ENCODE peak calls at places on chromosomes 3 and 15, in ten cellular contexts. E, A, K, Y, R, Q, V, J, I and F are unnamed samples.

GRCh38 chr15:70892912-70893560 is 410 bp downstream of the LRRC49 start:
- DNase-seq in R (no peak), Y (no peak), I (no peak), E (no peak), K (no peak), A (no peak), J (peak; percentile 48), Q (peak; percentile 80), V (peak; percentile 35), F (no peak)

GRCh38 chr3:129413687-129414506 is 14.5 kb downstream of the EFCAB12 start:
- DNase-seq in Y (peak; percentile 65), E (no peak), Q (peak; percentile 96), A (no peak), R (peak; percentile 29), I (no peak), J (no peak), K (peak; percentile 22), V (no peak), F (no peak)

GRCh38 chr15:52783191-52783829 is 6.8 kb downstream of the ONECUT1 start:
- DNase-seq in R (no peak), Q (no peak), E (no peak), I (no peak), Y (no peak), K (peak; percentile 90), A (peak; percentile 55), V (no peak), J (no peak), F (no peak)

GRCh38 chr3:49715611-49716121 is 3.8 kb downstream of the AMIGO3 start:
- DNase-seq in I (peak; percentile 64), R (peak; percentile 65), Q (no peak), Y (no peak), J (no peak), K (no peak), A (no peak), V (no peak), E (no peak), F (no peak)

GRCh38 chr15:82952156-82953081 is at the start of gene HOMER2:
- DNase-seq in K (peak; percentile 81), E (no peak), Y (no peak), R (no peak), A (no peak), Q (no peak), I (no peak), J (peak; percentile 38), V (peak; percentile 15), F (no peak)

GRCh38 chr15:69893863-69894262 is 203.9 kb downstream of the TLE3 start:
- DNase-seq in K (peak; percentile 77), A (no peak), V (no peak), I (no peak), R (peak; percentile 72), Y (peak; percentile 69), Q (peak; percentile 30), J (peak; percentile 28), E (no peak), F (no peak)

GRCh38 chr3:152460936-152461335 is 192.2 kb downstream of the MBNL1 start:
- DNase-seq in Q (no peak), E (no peak), I (no peak), K (no peak), Y (no peak), J (no peak), V (peak; percentile 23), A (no peak), R (no peak), F (no peak)

GRCh38 chr3:185648396-185648795 is 62.3 kb downstream of the SENP2 start:
- DNase-seq in A (no peak), R (no peak), K (no peak), E (no peak), J (no peak), I (no peak), V (no peak), Y (peak; percentile 48), Q (no peak), F (no peak)

GRCh38 chr3:183492849-183493179 is 62.7 kb downstream of the KLHL6 start:
- DNase-seq in K (no peak), J (no peak), E (no peak), R (no peak), V (no peak), A (no peak), Q (no peak), Y (no peak), I (no peak), F (no peak)

GRCh38 chr15:25183581-25184330 is 229.0 kb downstream of the SNRPN start:
- DNase-seq in R (peak; percentile 28), V (no peak), E (no peak), A (peak; percentile 22), Q (no peak), J (peak; percentile 8), I (peak; percentile 42), K (peak; percentile 30), Y (peak; percentile 1), F (no peak)

GRCh38 chr15:25185156-25185710 is 230.4 kb downstream of the SNRPN start:
- DNase-seq in Y (no peak), E (no peak), I (peak; percentile 27), J (peak; percentile 21), R (peak; percentile 11), V (no peak), A (peak; percentile 6), K (peak; percentile 20), Q (no peak), F (no peak)

GRCh38 chr15:25185791-25186190 is 231.0 kb downstream of the SNRPN start:
- DNase-seq in K (no peak), J (peak; percentile 11), I (peak; percentile 34), E (no peak), Q (no peak), R (peak; percentile 49), Y (no peak), A (peak; percentile 27), V (no peak), F (no peak)

GRCh38 chr15:25182736-25183445 is 228.1 kb downstream of the SNRPN start:
- DNase-seq in I (peak; percentile 48), J (peak; percentile 13), K (peak; percentile 62), Q (no peak), E (no peak), V (no peak), A (peak; percentile 30), Y (no peak), R (peak; percentile 20), F (no peak)

DNA sequence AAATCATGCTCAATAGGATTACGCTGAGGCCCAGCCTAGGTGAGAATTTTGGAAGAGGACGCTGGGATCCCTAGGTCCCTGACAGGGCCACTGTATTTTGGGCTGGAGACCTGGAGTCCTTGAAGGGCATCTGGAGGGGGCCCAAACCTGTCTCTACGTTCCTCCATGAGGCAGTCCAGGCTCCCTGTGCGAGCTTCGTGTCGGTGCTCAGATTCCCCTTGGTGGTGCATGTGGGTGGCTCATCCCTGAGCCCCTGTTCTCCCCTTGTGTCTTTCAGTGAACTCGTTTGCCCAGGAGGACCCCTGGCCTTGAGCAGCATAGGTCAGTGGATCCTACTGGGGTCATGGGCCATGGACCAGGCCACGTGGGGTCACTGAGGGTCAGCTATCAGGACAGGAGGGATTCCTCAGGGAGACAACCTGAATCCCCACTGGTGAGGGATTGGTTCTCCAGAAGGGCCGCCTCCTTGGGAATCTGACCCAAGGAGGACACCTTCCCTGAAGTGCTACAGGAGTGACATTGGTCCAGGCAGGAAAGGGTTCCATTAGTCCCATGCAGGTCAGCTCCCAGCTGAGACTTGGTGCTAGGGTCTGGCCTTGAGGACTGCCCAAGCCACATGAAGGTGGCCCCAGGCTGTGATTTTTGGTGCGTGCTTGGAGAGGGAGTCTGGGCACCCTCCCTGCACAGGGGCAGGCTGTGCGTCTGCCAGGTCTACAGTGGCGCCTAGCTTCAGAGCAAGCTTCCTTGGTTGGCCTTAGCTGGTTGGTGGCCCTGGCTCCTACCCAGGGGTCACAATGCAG is 229.8 kb downstream of the SNRPN start:
- DNase-seq in K (peak; percentile 7), I (peak; percentile 29), V (no peak), A (peak; percentile 18), Q (no peak), E (no peak), J (peak; percentile 10), Y (no peak), R (no peak), F (no peak)
- H3K9me3 ChIP-seq in K (no peaks in the 10 kb centered on the region), I (peaks cover 9% of the 10 kb centered on the region), V (peaks cover 4% of the 10 kb centered on the region), A (no peaks in the 10 kb centered on the region), Q (no peaks in the 10 kb centered on the region), E (no peaks in the 10 kb centered on the region), J (no peaks in the 10 kb centered on the region), Y (no peaks in the 10 kb centered on the region), R (peaks cover 52% of the 10 kb centered on the region), F (no peaks in the 10 kb centered on the region)

GRCh38 chr15:25587616-25588340 is 149.0 kb upstream of the UBE3A start:
- DNase-seq in J (no peak), Q (no peak), V (no peak), I (no peak), Y (no peak), K (no peak), A (no peak), R (no peak), E (no peak), F (no peak)
- H3K9me3 ChIP-seq in J (no peaks in the 10 kb centered on the region), Q (no peaks in the 10 kb centered on the region), V (no peaks in the 10 kb centered on the region), I (peaks cover 7% of the 10 kb centered on the region), Y (peaks cover 4% of the 10 kb centered on the region), K (peaks cover 8% of the 10 kb centered on the region), A (no peaks in the 10 kb centered on the region), R (peaks cover 16% of the 10 kb centered on the region), E (peaks cover 2% of the 10 kb centered on the region), F (no peaks in the 10 kb centered on the region)

DNA sequence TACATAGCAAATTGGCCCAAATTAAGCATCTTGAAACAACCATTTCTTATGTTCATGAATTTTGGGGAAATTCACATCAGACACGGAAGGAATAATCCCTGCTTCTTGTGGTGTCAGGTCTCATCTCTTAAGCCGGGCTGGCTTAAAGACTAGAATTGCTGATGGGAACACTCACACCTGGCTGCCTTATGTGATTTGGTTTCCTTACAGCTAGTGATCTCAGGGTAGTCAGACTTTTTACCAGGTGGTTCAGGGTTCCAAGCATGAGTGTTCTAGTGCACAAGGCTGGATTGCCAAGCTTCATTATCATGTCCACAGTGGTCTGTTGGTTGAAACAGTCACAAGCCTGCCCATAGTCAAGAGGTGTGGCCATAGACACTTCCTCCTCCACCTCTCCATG is 20.3 kb upstream of the CCNL1 start:
- DNase-seq in V (no peak), R (no peak), A (no peak), E (no peak), Y (no peak), J (no peak), K (no peak), Q (no peak), I (no peak), F (no peak)
- H3K9me3 ChIP-seq in V (no peaks in the 10 kb centered on the region), R (peaks cover under 1% of the 10 kb centered on the region), A (peaks cover 5% of the 10 kb centered on the region), E (peaks cover 13% of the 10 kb centered on the region), Y (no peaks in the 10 kb centered on the region), J (no peaks in the 10 kb centered on the region), K (peaks cover 40% of the 10 kb centered on the region), Q (no peaks in the 10 kb centered on the region), I (no peaks in the 10 kb centered on the region), F (peaks cover 3% of the 10 kb centered on the region)

GRCh38 chr15:87487484-87487883 is 769.1 kb downstream of the NTRK3 start:
- DNase-seq in A (no peak), J (no peak), V (no peak), I (no peak), E (no peak), Q (no peak), R (no peak), K (no peak), Y (no peak), F (no peak)
- H3K9me3 ChIP-seq in A (no peaks in the 10 kb centered on the region), J (no peaks in the 10 kb centered on the region), V (no peaks in the 10 kb centered on the region), I (no peaks in the 10 kb centered on the region), E (no peaks in the 10 kb centered on the region), Q (no peaks in the 10 kb centered on the region), R (no peaks in the 10 kb centered on the region), K (no peaks in the 10 kb centered on the region), Y (no peaks in the 10 kb centered on the region), F (no peaks in the 10 kb centered on the region)

GRCh38 chr15:85606721-85607120 is 188.0 kb downstream of the KLHL25 start:
- DNase-seq in K (no peak), J (no peak), A (no peak), V (no peak), R (no peak), I (no peak), Y (no peak), Q (no peak), E (no peak), F (no peak)
- H3K9me3 ChIP-seq in K (no peaks in the 10 kb centered on the region), J (no peaks in the 10 kb centered on the region), A (no peaks in the 10 kb centered on the region), V (no peaks in the 10 kb centered on the region), R (no peaks in the 10 kb centered on the region), I (no peaks in the 10 kb centered on the region), Y (no peaks in the 10 kb centered on the region), Q (no peaks in the 10 kb centered on the region), E (no peaks in the 10 kb centered on the region), F (no peaks in the 10 kb centered on the region)